ENCODE peak calls at places on chromosomes 2 and 18, in six cellular contexts. One of them, this sample, is unnamed.

GRCh38 chr2:63843791-63844190 is 2.1 kb downstream of the UGP2 start:
- DNase-seq in K562: no peak
- DNase-seq in GM12878: no peak
- DNase-seq in HepG2: no peak
- DNase-seq in GM12892: no peak
- DNase-seq in H1: no peak
- DNase-seq in this sample: no peak

GRCh38 chr2:169397697-169398096 is 35.4 kb upstream of the LRP2 start:
- DNase-seq in GM12892: no peak
- DNase-seq in K562: no peak
- DNase-seq in GM12878: no peak
- DNase-seq in H1: no peak
- DNase-seq in HepG2: no peak
- DNase-seq in this sample: no peak

GRCh38 chr2:45259547-45260160 is 250.4 kb upstream of the SIX2 start:
- DNase-seq in HepG2: no peak
- DNase-seq in K562: no peak
- DNase-seq in H1: no peak
- DNase-seq in GM12878: no peak
- DNase-seq in GM12892: no peak
- DNase-seq in this sample: no peak

GRCh38 chr2:12507295-12507694 is 209.4 kb upstream of the TRIB2 start:
- DNase-seq in K562: no peak
- DNase-seq in GM12878: peak; percentile 76
- DNase-seq in H1: no peak
- DNase-seq in GM12892: no peak
- DNase-seq in HepG2: no peak
- DNase-seq in this sample: no peak

GRCh38 chr2:100104718-100105677 is 37.4 kb downstream of the AFF3 start:
- DNase-seq in HepG2: no peak
- DNase-seq in GM12892: peak; percentile 15
- DNase-seq in H1: no peak
- DNase-seq in GM12878: no peak
- DNase-seq in K562: peak; percentile 16
- DNase-seq in this sample: peak; percentile 31

GRCh38 chr2:142180820-142181533 is 50.2 kb upstream of the LRP1B start:
- DNase-seq in GM12892: no peak
- DNase-seq in HepG2: peak; percentile 43
- DNase-seq in K562: no peak
- DNase-seq in GM12878: no peak
- DNase-seq in H1: peak; percentile 56
- DNase-seq in this sample: no peak

GRCh38 chr2:35891936-35892335 is 463.6 kb upstream of the CRIM1 start:
- DNase-seq in GM12892: no peak
- DNase-seq in K562: no peak
- DNase-seq in H1: no peak
- DNase-seq in HepG2: no peak
- DNase-seq in GM12878: no peak
- DNase-seq in this sample: no peak

GRCh38 chr18:74654637-74655036 is 57.0 kb downstream of the ZNF407 start:
- DNase-seq in K562: no peak
- DNase-seq in GM12878: no peak
- DNase-seq in H1: no peak
- DNase-seq in HepG2: no peak
- DNase-seq in GM12892: no peak
- DNase-seq in this sample: no peak

GRCh38 chr2:60925994-60926750 is 44.8 kb downstream of the REL start:
- DNase-seq in H1: no peak
- DNase-seq in GM12878: no peak
- DNase-seq in K562: no peak
- DNase-seq in HepG2: peak; percentile 31
- DNase-seq in GM12892: no peak
- DNase-seq in this sample: no peak

GRCh38 chr18:10286580-10287150 is 167.8 kb upstream of the APCDD1 start:
- DNase-seq in GM12878: no peak
- DNase-seq in HepG2: no peak
- DNase-seq in GM12892: no peak
- DNase-seq in K562: no peak
- DNase-seq in H1: no peak
- DNase-seq in this sample: no peak

GRCh38 chr2:172710584-172711024 is 25.0 kb upstream of the RAPGEF4 start:
- DNase-seq in GM12892: no peak
- DNase-seq in H1: no peak
- DNase-seq in GM12878: no peak
- DNase-seq in K562: no peak
- DNase-seq in HepG2: peak; percentile 25
- DNase-seq in this sample: peak; percentile 24

GRCh38 chr2:19739256-19739655 is 162.5 kb downstream of the TTC32 start:
- DNase-seq in HepG2: no peak
- DNase-seq in GM12878: no peak
- DNase-seq in K562: no peak
- DNase-seq in GM12892: no peak
- DNase-seq in H1: no peak
- DNase-seq in this sample: no peak

GRCh38 chr2:204012081-204012653 is 75.6 kb downstream of the ICOS start:
- DNase-seq in GM12892: no peak
- DNase-seq in HepG2: no peak
- DNase-seq in H1: no peak
- DNase-seq in K562: no peak
- DNase-seq in GM12878: no peak
- DNase-seq in this sample: no peak

GRCh38 chr18:77177009-77177408 is 44.4 kb upstream of the MBP start:
- DNase-seq in GM12878: no peak
- DNase-seq in HepG2: no peak
- DNase-seq in H1: no peak
- DNase-seq in GM12892: no peak
- DNase-seq in K562: no peak
- DNase-seq in this sample: no peak

GRCh38 chr2:112181571-112182290 is 43.5 kb downstream of the FBLN7 start:
- DNase-seq in H1: no peak
- DNase-seq in HepG2: no peak
- DNase-seq in K562: no peak
- DNase-seq in GM12878: no peak
- DNase-seq in GM12892: no peak
- DNase-seq in this sample: no peak

GRCh38 chr2:127164761-127165538 is 55.1 kb downstream of the CYP27C1 start:
- DNase-seq in GM12892: no peak
- DNase-seq in GM12878: no peak
- DNase-seq in H1: no peak
- DNase-seq in K562: no peak
- DNase-seq in HepG2: no peak
- DNase-seq in this sample: no peak

DNA sequence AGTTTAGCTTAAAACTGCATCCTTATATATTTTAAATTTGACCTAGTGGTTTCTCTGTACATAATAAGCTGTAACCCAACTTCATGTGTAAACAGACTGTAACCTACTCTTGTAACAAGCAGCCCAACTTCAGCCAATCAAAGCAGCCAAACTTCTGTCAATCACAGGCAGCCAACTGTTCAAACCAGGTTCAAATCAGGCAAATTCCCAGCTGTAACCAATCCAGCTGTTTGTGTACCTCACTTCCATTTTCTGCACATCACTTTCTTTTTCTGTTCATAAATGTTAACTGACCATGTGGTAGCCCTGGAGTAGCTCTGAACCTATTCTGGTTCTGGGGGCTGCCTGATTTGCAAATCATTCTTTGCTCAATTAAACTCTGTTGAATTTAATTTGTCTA is 1569.9 kb upstream of the SLC39A10 start:
- DNase-seq in GM12878: no peak
- DNase-seq in H1: no peak
- DNase-seq in K562: no peak
- DNase-seq in GM12892: no peak
- DNase-seq in HepG2: no peak
- DNase-seq in this sample: no peak
- TF ChIP-seq TAF1 in GM12878: no peak
- TF ChIP-seq TAF1 in H1: no peak
- TF ChIP-seq TAF1 in K562: no peak
- TF ChIP-seq TAF1 in GM12892: no peak
- TF ChIP-seq TAF1 in HepG2: no peak
- TF ChIP-seq TAF1 in this sample: no peak

DNA sequence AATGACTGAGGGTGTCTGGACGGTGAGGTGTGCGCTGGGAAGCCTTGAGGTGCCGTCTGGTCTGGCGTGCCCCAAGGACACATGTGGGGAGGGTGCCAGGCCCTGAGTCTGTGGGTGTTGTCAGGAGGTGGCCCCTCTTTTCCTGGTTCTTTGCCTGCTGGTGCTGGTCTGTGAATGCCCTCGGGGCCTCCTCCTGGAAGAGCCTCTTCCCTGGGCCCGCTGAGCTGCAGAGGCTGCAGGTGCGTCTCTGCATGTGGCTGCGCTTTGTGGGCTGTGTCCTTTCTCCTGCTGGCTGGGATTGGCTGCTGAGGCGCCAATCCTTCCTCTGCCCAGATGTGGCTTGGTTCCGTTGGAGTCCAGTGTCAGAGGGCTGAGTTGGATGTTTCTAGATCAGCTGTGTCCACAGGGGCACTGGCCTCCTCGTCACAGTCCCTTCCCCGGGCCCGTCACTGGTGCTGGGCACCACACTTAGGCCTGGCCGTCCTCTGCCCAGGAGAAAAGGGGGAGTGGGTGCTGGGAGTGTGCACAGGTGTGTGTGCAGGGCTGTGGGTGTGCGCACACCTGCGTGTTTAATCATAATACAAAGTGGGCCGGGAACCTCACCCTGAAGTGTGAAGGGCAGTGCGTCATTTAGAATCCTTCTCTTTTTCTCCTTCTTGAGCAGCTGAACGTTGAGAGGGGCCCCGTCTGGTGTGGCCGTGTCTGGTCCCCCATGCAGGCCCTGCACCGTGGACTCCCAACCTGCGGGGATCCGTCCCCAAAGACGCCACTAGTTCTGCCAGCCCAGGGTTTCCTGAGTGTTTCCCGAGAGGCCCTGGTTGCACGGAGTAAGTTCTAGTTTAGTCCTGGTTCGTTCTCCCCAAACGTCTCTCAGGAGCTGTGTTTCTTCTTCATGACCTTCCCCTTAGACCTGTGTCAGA is 35.5 kb downstream of the RTP5 start:
- DNase-seq in GM12878: no peak
- DNase-seq in H1: no peak
- DNase-seq in K562: no peak
- DNase-seq in GM12892: no peak
- DNase-seq in HepG2: no peak
- DNase-seq in this sample: no peak
- TF ChIP-seq POLR2A in GM12878: no peak
- TF ChIP-seq POLR2A in H1: no peak
- TF ChIP-seq POLR2A in K562: no peak
- TF ChIP-seq POLR2A in GM12892: no peak
- TF ChIP-seq POLR2A in HepG2: no peak
- TF ChIP-seq POLR2A in this sample: no peak

GRCh38 chr2:218334531-218334930 is 22.1 kb upstream of the CATIP start:
- DNase-seq in GM12878: no peak
- DNase-seq in HepG2: no peak
- DNase-seq in GM12892: no peak
- DNase-seq in H1: no peak
- DNase-seq in K562: no peak
- DNase-seq in this sample: no peak

GRCh38 chr2:218329027-218329825 is 27.4 kb upstream of the CATIP start:
- DNase-seq in GM12892: no peak
- DNase-seq in K562: no peak
- DNase-seq in HepG2: no peak
- DNase-seq in GM12878: peak; percentile 77
- DNase-seq in H1: no peak
- DNase-seq in this sample: no peak

GRCh38 chr2:218329826-218330651 is 26.6 kb upstream of the CATIP start:
- DNase-seq in HepG2: no peak
- DNase-seq in GM12892: no peak
- DNase-seq in K562: no peak
- DNase-seq in GM12878: peak; percentile 59
- DNase-seq in H1: no peak
- DNase-seq in this sample: no peak

GRCh38 chr2:218332288-218332687 is 24.4 kb upstream of the CATIP start:
- DNase-seq in HepG2: no peak
- DNase-seq in K562: no peak
- DNase-seq in GM12892: no peak
- DNase-seq in GM12878: no peak
- DNase-seq in H1: no peak
- DNase-seq in this sample: no peak

DNA sequence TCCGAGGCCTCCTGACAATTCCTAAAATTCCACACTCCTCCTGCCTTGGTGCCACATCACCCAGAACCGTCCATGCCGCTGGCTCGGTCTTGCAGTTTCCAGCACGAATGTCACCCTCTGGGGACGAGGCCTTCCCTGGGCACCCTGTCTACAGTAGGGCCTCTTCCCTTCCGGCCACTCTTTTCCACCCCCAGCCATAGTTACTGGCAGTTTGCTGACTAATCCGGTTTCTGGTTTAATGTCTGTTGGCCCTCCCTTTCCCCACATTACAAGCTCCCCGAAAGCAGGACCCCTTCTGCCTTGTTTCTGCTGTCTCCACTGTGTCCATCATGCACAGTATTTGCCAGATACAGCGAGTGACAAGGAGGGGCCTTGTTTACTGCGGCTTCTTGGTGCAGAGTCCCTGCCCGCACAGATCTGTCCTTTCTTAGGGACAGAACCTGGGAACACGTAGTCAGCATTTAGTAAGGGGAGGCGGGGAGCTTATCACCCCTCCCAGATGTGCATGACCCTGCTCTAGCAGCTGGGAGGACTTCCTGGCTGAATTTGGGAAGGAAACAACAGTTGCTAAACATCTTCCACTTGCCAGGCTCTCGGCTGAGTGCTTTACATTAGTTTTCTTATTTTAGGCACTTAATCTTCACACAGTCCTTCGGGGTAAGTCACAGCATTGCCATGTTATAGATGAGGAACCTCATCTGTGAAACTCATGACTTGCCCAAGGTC is 23.6 kb upstream of the CATIP start:
- DNase-seq in HepG2: no peak
- DNase-seq in H1: no peak
- DNase-seq in GM12892: no peak
- DNase-seq in GM12878: no peak
- DNase-seq in K562: peak; percentile 76
- DNase-seq in this sample: no peak
- TF ChIP-seq TAF1 in HepG2: no peak
- TF ChIP-seq TAF1 in H1: no peak
- TF ChIP-seq TAF1 in GM12892: no peak
- TF ChIP-seq TAF1 in GM12878: no peak
- TF ChIP-seq TAF1 in K562: peak; percentile 51
- TF ChIP-seq TAF1 in this sample: no peak

GRCh38 chr2:190649798-190650390 is 1.0 kb downstream of the NAB1 start:
- DNase-seq in HepG2: peak; percentile 47
- DNase-seq in H1: no peak
- DNase-seq in K562: no peak
- DNase-seq in GM12892: no peak
- DNase-seq in GM12878: no peak
- DNase-seq in this sample: no peak

GRCh38 chr2:190648289-190649034 is 421 bp upstream of the NAB1 start:
- DNase-seq in GM12892: peak; percentile 69
- DNase-seq in HepG2: peak; percentile 58
- DNase-seq in H1: no peak
- DNase-seq in K562: peak; percentile 86
- DNase-seq in GM12878: peak; percentile 17
- DNase-seq in this sample: peak; percentile 72

GRCh38 chr2:190651413-190651812 is 2.5 kb downstream of the NAB1 start:
- DNase-seq in GM12878: no peak
- DNase-seq in H1: no peak
- DNase-seq in K562: no peak
- DNase-seq in HepG2: no peak
- DNase-seq in GM12892: no peak
- DNase-seq in this sample: no peak

GRCh38 chr2:190646780-190647626 is 1.9 kb upstream of the NAB1 start:
- DNase-seq in GM12878: no peak
- DNase-seq in K562: no peak
- DNase-seq in H1: no peak
- DNase-seq in HepG2: no peak
- DNase-seq in GM12892: no peak
- DNase-seq in this sample: no peak

GRCh38 chr2:190649035-190649797 is at the start of gene NAB1:
- DNase-seq in GM12892: peak; percentile 47
- DNase-seq in K562: no peak
- DNase-seq in GM12878: no peak
- DNase-seq in H1: no peak
- DNase-seq in HepG2: peak; percentile 15
- DNase-seq in this sample: peak; percentile 53
- TF ChIP-seq POLR2A in GM12892: peak; percentile 62
- TF ChIP-seq POLR2A in K562: no peak
- TF ChIP-seq POLR2A in GM12878: peak; percentile 80
- TF ChIP-seq POLR2A in H1: no peak
- TF ChIP-seq POLR2A in HepG2: no peak
- TF ChIP-seq POLR2A in this sample: no peak